ENCODE peak calls at places on chromosomes 2 and 18, in five cellular contexts. D, O, H, C and M are unnamed samples.

GRCh38 chr18:6370886-6371635 is 43.6 kb downstream of the L3MBTL4 start:
- DNase-seq in D (no peak), O (peak), H (no peak), C (no peak), M (no peak)

GRCh38 chr2:180006236-180006635 is 861 bp downstream of the CWC22 start:
- DNase-seq in D (no peak), O (no peak), H (no peak), C (no peak), M (no peak)

GRCh38 chr18:24601624-24602023 is 141.2 kb downstream of the HRH4 start:
- DNase-seq in D (no peak), O (peak), H (no peak), C (no peak), M (no peak)

GRCh38 chr2:27285481-27285880 is 3.3 kb downstream of the TRIM54 start:
- DNase-seq in D (no peak), O (no peak), H (no peak), C (no peak), M (no peak)

GRCh38 chr2:196487426-196487825 is 152.1 kb upstream of the CCDC150 start:
- DNase-seq in D (no peak), O (no peak), H (peak), C (no peak), M (no peak)

GRCh38 chr18:79867666-79868065 is 69.9 kb downstream of the KCNG2 start:
- DNase-seq in D (no peak), O (no peak), H (no peak), C (peak), M (no peak)

GRCh38 chr2:25673170-25674002 is at the start of gene DTNB:
- DNase-seq in D (peak), O (peak), H (peak), C (peak), M (peak)

GRCh38 chr2:72148975-72149555 is 1.4 kb upstream of the CYP26B1 start:
- DNase-seq in D (peak), O (no peak), H (peak), C (peak), M (peak)

GRCh38 chr2:113157897-113158753 is 15.6 kb upstream of the PSD4 start:
- DNase-seq in D (no peak), O (peak), H (peak), C (no peak), M (no peak)

GRCh38 chr2:191312662-191313061 is 67.5 kb downstream of the MYO1B start:
- DNase-seq in D (no peak), O (no peak), H (no peak), C (no peak), M (no peak)

GRCh38 chr2:230155359-230155758 is 64.4 kb downstream of the SP110 start:
- DNase-seq in D (no peak), O (no peak), H (no peak), C (no peak), M (no peak)

GRCh38 chr2:99974966-99975365 is 167.4 kb downstream of the AFF3 start:
- DNase-seq in D (no peak), O (no peak), H (peak), C (no peak), M (no peak)